ENCODE peak calls at places on chromosome 2, in four cellular contexts. W is K562, E is GM12878, L is HepG2. S is an unnamed sample.
A peak's percentile ranks its signal among the peaks of the same experiment; 100 is the strongest.

GRCh38 chr2:579351-579886 is 97.8 kb downstream of the TMEM18 start:
- DNase-seq in W (no peak), E (no peak), L (no peak), S (no peak)

GRCh38 chr2:54065411-54065810 is 50.0 kb upstream of the ACYP2 start:
- DNase-seq in W (no peak), E (no peak), L (no peak), S (no peak)

GRCh38 chr2:170181602-170182001 is 3.7 kb downstream of the MYO3B start:
- DNase-seq in W (no peak), E (no peak), L (no peak), S (no peak)

GRCh38 chr2:230135126-230135525 is 66.4 kb upstream of the SLC16A14 start:
- DNase-seq in W (no peak), E (no peak), L (no peak), S (no peak)

GRCh38 chr2:128405467-128405900 is 86.8 kb upstream of the HS6ST1 start:
- DNase-seq in W (no peak), E (no peak), L (no peak), S (no peak)

GRCh38 chr2:168401048-168401556 is 55.0 kb upstream of the CERS6 start:
- DNase-seq in W (no peak), E (no peak), L (no peak), S (no peak)

GRCh38 chr2:217070043-217070430 is 210.2 kb upstream of the TNP1 start:
- DNase-seq in W (no peak), E (no peak), L (no peak), S (no peak)

GRCh38 chr2:207768168-207768890 is 1.4 kb downstream of the FZD5 start:
- DNase-seq in W (no peak), E (no peak), L (peak; percentile 38), S (peak; percentile 67)

GRCh38 chr2:145653553-145653952 is 1133.6 kb upstream of the ZEB2 start:
- DNase-seq in W (no peak), E (no peak), L (no peak), S (no peak)

GRCh38 chr2:164917296-164917903 is 37.9 kb downstream of the SLC38A11 start:
- DNase-seq in W (no peak), E (no peak), L (peak; percentile 74), S (peak; percentile 7)
- TF ChIP-seq CHD2 in W (no peak), E (no peak), L (no peak), S (no peak)

GRCh38 chr2:19235308-19235707 is 123.1 kb downstream of the OSR1 start:
- DNase-seq in W (no peak), E (no peak), L (no peak), S (no peak)
- TF ChIP-seq USF2 in W (no peak), E (no peak), L (no peak), S (no peak)

DNA sequence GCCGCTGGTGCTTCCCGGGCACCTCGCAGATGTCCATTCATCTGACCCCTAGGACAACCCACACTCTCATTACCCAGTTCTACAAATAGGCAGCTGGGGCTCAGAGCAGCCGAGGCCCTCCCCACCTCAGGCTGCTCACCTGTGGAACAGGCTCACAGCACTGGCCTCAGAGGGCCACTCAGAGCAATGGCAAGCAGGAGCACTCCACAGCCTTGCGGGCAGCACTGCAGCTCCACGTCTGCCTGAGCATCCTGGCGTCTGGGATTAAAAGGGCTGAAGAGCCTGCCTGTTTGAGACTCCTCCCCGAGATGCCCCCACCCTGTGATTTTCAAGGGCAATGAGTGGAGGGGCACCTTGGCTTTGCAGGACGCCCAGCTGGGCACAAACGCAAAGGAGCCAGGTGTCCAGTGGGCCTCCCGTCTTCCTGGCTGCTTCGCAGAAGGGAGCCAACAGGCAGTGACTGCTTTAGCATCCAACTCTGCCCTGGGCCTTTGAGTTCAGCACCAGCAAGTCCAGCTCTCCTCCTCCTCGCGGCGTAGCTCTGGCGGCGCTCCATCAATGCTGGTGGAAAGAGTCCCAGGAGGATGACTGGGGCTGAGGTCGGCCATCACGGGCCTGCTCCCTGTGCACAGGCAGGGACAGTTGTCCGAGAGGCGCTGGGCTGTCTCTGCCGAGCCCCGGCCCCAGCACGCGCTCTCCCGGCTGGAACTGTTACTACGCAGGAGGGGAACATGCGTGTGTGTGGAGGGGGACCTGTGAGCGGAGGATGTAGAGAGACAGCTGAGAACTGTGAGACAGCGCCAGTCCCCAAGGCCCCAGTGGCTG is 297.2 kb downstream of the NDUFA10 start:
- DNase-seq in W (peak; percentile 13), E (no peak), L (no peak), S (no peak)
- TF ChIP-seq POLR2AphosphoS2 in W (no peak), E (no peak), L (no peak), S (no peak)

DNA sequence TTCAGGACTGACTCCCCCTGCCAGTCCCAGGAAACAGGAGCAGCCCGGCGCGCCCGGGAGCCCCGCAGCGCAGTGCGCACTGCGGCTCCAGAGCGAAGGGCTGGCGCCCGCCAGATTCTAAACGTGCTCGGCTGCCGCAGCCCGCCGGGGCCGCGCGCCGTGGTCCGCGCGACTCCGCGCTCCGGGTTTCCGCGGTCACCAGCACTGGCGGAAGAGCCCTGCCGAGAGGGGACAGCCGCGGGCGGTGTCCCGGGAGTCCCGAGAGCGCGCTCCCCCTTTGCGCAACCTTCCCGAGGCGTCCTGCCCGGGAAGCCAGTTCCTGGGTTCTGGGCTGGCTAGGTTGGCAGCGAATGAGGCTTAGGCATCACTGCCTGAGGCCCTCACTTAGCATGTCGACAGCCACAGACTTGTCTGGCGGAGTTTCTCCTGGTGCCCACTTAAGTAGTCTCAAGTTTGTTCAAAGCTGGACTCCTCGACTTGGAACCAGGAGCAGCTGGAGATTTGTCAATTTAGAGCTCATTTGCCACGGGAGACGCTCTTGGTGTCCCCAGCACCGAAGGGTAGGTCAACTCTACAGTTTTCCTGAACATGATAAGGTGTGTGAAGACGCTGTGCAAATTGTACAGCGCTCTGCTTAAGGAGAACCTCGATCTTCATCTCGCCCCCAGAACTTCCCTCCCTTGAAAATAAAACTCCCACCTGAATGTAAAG is 1.5 kb upstream of the VSNL1 start:
- DNase-seq in W (peak; percentile 42), E (no peak), L (peak; percentile 83), S (peak; percentile 39)
- TF ChIP-seq CHD2 in W (no peak), E (no peak), L (no peak), S (no peak)

GRCh38 chr2:100580474-100581264 is 17.9 kb downstream of the PDCL3 start:
- DNase-seq in W (no peak), E (peak; percentile 48), L (no peak), S (no peak)
- TF ChIP-seq USF2 in W (no peak), E (no peak), L (no peak), S (no peak)

DNA sequence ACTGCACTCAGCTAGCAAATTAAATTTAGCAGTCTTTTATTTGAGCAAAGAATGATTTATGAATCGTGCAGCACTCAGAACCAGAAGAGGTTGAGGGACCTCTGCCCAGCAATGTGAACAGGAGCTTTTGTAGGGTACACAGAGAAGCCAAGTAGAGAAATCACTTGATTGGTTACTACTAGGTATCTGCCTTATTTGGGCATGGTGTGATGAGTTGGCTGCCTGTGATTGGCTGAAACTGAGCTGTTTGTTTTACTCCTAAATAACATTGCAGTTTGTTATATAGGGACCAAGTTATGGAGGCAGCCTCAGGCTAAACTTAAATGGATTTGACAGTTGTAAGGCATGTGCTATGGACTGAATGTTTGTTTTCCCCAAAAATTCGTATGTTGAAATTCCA is 122.5 kb downstream of the RDH14 start:
- DNase-seq in W (no peak), E (no peak), L (no peak), S (no peak)
- TF ChIP-seq POLR2AphosphoS2 in W (no peak), E (no peak), L (no peak), S (no peak)

GRCh38 chr2:149166958-149167810 is 128.7 kb downstream of the LYPD6B start:
- DNase-seq in W (no peak), E (peak; percentile 67), L (no peak), S (no peak)
- TF ChIP-seq CHD2 in W (no peak), E (no peak), L (no peak), S (no peak)

GRCh38 chr2:23387849-23388248 is 2.9 kb downstream of the KLHL29 start:
- DNase-seq in W (no peak), E (no peak), L (no peak), S (no peak)

GRCh38 chr2:23385748-23386421 is 906 bp downstream of the KLHL29 start:
- DNase-seq in W (no peak), E (no peak), L (no peak), S (peak; percentile 65)

GRCh38 chr2:23385351-23385747 is 370 bp downstream of the KLHL29 start:
- DNase-seq in W (no peak), E (no peak), L (no peak), S (peak; percentile 76)

GRCh38 chr2:23387221-23387550 is 2.2 kb downstream of the KLHL29 start:
- DNase-seq in W (no peak), E (no peak), L (no peak), S (no peak)

DNA sequence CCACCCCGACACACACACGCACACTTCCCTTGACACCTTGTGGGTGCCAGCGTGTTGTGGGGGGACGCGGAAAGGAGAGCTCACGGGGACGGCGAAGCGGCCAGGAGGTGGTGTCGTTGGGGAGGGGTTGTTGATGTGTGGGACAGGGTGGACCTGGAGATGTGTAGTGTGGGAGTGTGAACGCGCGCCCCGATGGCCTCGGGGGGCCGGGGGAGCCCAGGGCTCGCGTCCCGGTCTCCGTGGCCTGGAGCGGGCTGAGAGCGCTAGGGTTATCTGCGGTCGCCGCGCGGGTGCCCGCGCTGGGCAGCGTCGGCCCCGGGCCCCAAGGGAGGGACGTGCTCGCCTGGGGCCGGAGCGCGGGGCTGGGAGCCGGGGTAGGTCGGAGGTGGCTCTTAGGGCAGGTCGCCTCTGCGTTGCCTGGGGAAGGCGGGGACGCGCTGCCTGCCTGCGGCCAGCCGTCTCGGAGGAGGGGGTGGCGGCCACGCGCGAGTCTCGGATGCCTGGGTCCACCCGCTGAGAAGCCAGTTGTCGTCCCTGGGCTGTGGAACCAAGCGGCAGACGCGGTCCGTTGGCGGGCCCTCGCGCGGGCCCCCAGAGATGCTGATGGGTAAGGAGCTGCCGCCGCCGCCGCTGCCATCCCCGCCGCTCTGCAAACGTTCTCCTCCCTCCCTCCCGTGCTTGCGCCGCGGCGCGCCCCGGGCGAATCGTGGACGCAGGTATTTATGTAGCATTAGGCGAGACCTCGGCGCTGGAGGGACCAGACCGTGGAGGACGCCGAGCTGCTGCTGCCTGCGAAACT is 1.6 kb downstream of the KLHL29 start:
- DNase-seq in W (no peak), E (no peak), L (no peak), S (peak; percentile 35)
- TF ChIP-seq USF2 in W (no peak), E (no peak), L (no peak), S (no peak)